ENCODE peak calls at places on chromosomes 7 and 10, in seven cellular contexts. E is keratinocyte; M is CD4-positive, alpha-beta T cell; Q is thoracic aorta; G is MCF 10A; I is AG09309; L is fibroblast of lung. O is an unnamed sample.

GRCh38 chr10:126880926-126881325 is 24.3 kb upstream of the DOCK1 start:
- DNase-seq in I (no peak), L (no peak), G (no peak), E (no peak), M (no peak), Q (no peak), O (no peak)

GRCh38 chr10:71512794-71513379 is 116.2 kb downstream of the CDH23 start:
- DNase-seq in L (no peak), Q (no peak), G (no peak), M (no peak), I (no peak), E (no peak), O (peak)

GRCh38 chr10:88071814-88072380 is 208.5 kb downstream of the PTEN start:
- DNase-seq in Q (no peak), L (no peak), G (no peak), E (no peak), I (no peak), M (no peak), O (no peak)

GRCh38 chr10:116767235-116767634 is 24.9 kb upstream of the HSPA12A start:
- DNase-seq in I (no peak), G (no peak), Q (no peak), M (no peak), E (no peak), L (peak), O (no peak)

GRCh38 chr7:41333506-41333905 is 369.4 kb downstream of the INHBA start:
- DNase-seq in Q (no peak), G (no peak), L (peak), E (no peak), I (no peak), M (no peak), O (no peak)

GRCh38 chr7:129644634-129645230 is 33.2 kb downstream of the NRF1 start:
- DNase-seq in L (peak), G (peak), M (no peak), Q (no peak), I (no peak), E (no peak), O (no peak)

GRCh38 chr7:151372612-151373265 is 31.1 kb downstream of the NUB1 start:
- DNase-seq in M (no peak), I (no peak), E (no peak), Q (no peak), G (no peak), L (no peak), O (no peak)

GRCh38 chr7:35185908-35186731 is 67.8 kb downstream of the TBX20 start:
- DNase-seq in L (peak), E (no peak), M (no peak), I (no peak), Q (no peak), G (no peak), O (no peak)

GRCh38 chr7:14639801-14640200 is 262.8 kb downstream of the DGKB start:
- DNase-seq in E (peak), I (no peak), G (peak), M (no peak), L (no peak), Q (no peak), O (peak)

GRCh38 chr10:110523736-110524135 is 26.0 kb downstream of the DUSP5 start:
- DNase-seq in M (no peak), E (no peak), L (no peak), G (no peak), Q (no peak), I (no peak), O (no peak)

GRCh38 chr10:122301055-122301810 is 30.1 kb downstream of the BTBD16 start:
- DNase-seq in Q (no peak), M (no peak), I (peak), E (no peak), L (peak), G (peak), O (no peak)

GRCh38 chr7:51482976-51483375 is 166.4 kb upstream of the COBL start:
- DNase-seq in E (no peak), Q (no peak), G (peak), L (no peak), I (no peak), M (no peak), O (no peak)

GRCh38 chr7:18313970-18314369 is 181.6 kb upstream of the HDAC9 start:
- DNase-seq in L (no peak), M (no peak), E (no peak), Q (no peak), I (no peak), G (no peak), O (no peak)

GRCh38 chr7:33326485-33326848 is 197.1 kb downstream of the BBS9 start:
- DNase-seq in M (no peak), I (no peak), G (no peak), L (no peak), E (no peak), Q (no peak), O (no peak)

GRCh38 chr10:131735577-131735976 is 165.2 kb upstream of the PPP2R2D start:
- DNase-seq in M (no peak), E (no peak), Q (no peak), G (no peak), L (no peak), I (no peak), O (no peak)

GRCh38 chr7:155258233-155258575 is 39.5 kb upstream of the INSIG1 start:
- DNase-seq in G (peak), I (peak), L (peak), Q (no peak), M (no peak), E (peak), O (no peak)

GRCh38 chr10:785539-786214 is 96.2 kb upstream of the DIP2C start:
- DNase-seq in Q (no peak), I (no peak), M (no peak), E (no peak), L (no peak), G (no peak), O (no peak)

GRCh38 chr10:784377-784758 is 94.9 kb upstream of the DIP2C start:
- DNase-seq in I (no peak), Q (no peak), G (no peak), M (no peak), L (no peak), E (no peak), O (peak)

GRCh38 chr10:786666-787512 is 97.4 kb upstream of the DIP2C start:
- DNase-seq in Q (no peak), I (no peak), E (no peak), G (no peak), M (no peak), L (no peak), O (no peak)

GRCh38 chr10:782751-783648 is 93.5 kb upstream of the DIP2C start:
- DNase-seq in L (no peak), G (no peak), E (no peak), I (no peak), M (no peak), Q (no peak), O (peak)

DNA sequence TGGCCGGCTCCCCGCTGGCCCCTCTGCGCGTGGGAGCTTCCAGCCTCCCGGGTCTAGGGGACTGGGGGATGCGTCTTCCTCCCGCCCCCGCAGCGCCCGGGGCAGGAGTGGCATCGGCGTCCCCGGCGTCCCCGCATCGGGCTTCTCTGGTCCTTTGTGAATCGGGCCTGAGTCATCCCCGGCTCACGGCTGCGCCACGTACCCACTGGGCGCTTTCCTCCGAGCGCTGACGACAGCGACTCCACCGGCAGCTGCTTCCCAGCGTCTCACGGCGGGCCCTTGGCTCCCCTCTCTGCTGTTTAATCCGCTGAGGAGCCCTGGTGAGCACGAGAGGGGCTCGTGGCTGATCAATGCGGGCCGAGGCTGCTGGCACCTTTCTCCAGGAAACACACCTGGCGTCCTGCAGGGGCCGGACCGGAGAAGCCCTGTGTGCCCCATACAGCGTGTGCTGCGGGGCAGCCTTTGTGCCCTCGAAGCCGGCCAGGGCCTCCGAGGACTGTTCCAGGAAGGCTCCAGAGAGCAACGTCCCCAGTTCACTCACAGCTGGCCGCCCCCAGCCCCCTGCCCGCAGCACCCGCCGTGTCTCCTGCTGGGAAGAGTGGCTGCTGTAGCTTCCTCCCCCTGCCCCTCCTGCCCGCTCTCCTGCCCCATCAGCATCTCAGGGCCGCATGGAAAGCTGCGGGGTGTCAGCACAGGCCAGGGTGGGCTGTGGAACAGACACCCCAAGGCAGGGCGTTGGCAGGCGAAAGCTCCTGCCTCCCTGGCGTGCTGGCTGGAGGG is 95.5 kb upstream of the DIP2C start:
- DNase-seq in L (peak), G (peak), I (peak), M (no peak), Q (peak), E (no peak), O (peak)
- TF ChIP-seq CTCF in L (peak), G (peak), I (peak), M (no peak), Q (no peak), E (peak), O (no peak)

DNA sequence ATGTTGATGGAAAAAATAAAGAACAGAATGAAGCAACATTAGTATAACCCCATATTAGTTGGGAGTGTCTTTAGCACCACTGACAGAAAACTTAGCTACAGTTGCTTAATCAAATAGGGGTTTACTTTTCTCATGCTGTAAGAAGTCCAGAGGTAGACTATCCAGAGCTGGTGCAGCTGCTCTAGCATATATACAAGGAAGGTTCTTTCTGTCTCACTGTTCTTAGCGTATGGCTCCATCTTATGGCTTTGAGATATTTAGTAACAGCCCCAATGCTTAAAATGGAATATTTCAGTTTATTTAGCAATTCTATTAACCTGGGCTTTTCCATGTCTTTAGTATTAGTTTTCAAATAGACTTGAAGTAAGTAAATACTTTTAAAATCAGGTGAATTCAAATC is 15.2 kb upstream of the WNT2 start:
- DNase-seq in E (no peak), M (no peak), I (no peak), L (peak), Q (no peak), G (peak), O (no peak)
- TF ChIP-seq CTCF in E (no peak), M (no peak), I (no peak), L (no peak), Q (no peak), G (no peak), O (no peak)

DNA sequence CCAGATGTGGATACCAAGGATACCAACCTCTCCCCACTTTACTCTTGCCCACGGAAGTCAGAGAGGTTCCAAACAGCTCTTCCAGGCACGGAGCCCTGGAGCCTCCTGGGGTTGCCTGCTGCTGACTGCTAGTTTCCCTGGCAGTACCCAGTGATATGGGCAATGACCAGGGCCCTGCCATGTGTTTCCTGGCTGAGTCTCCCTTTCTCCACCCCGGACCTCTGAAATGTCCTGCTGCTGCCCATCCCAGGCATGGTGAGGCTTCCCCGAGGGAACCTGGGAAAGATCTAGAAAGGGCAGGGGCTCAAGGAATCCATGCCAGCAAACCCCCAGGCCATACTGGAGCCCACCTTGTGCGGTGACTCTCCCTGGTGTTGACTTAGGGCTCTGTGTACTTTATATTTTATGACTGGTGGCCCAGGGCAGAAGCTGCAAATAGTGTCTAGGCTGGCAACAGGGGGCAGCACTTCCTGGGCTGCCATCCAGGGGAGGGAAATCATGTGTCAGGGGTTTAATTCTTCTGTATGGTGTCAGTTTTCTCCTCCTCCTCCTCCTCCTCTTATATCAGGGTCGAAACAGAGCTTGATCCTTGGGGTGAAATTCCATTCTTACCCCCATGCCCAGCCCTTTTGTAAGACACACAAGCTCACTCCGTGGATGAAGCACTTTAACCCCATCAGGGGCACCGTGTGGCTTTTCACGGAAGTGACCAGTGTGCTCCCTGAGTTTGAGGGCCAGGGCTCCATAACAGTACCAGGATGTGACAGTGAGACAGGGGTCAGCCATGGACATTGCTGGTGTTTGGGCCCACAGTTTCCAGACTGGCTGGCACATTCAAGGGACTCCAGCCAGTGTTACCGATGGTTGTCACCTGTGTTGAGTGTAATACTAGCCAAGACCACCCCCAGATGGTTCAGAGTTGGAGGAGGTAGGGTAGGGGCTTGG is 62.4 kb upstream of the GDF10 start:
- DNase-seq in Q (no peak), E (no peak), I (no peak), L (no peak), G (no peak), M (no peak), O (peak)
- TF ChIP-seq CTCF in Q (no peak), E (no peak), I (no peak), L (no peak), G (no peak), M (no peak), O (no peak)

DNA sequence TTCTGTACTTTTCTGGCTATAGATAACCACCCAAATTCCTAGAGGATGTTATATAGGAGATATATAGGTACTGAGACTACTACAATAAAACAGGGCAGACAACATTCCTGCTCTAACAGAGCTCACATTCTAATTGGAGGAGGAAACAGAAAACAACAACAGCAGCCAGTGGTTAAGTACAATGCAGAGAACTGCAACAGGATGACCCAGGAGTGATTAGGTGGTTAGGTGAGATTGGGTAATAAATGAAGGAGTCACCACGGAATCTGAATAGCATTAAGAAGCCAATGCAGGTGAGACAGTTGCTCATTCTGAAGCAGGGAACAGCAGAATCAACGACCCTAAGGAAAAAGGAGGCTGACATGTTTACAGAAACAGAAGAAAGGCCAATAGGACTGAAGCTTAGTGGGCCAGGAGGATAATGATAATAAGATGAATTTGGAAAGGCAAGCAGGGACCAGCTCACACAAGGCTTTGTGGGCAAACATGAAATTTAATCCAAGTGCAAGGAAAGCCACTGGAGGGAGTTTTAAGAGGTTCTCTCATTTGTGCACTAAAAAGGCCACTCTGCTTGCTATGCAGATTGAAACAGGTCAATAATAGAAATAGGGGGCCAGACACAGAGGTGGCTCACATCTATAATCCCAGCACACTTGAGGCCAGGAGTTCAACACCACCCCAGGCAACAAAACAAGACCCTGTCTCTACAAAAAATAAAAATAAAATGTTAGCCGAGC is 16.9 kb upstream of the REEP3 start:
- DNase-seq in I (no peak), L (no peak), M (no peak), Q (no peak), E (peak), G (peak), O (peak)
- TF ChIP-seq CTCF in I (peak), L (no peak), M (no peak), Q (no peak), E (no peak), G (no peak), O (no peak)

DNA sequence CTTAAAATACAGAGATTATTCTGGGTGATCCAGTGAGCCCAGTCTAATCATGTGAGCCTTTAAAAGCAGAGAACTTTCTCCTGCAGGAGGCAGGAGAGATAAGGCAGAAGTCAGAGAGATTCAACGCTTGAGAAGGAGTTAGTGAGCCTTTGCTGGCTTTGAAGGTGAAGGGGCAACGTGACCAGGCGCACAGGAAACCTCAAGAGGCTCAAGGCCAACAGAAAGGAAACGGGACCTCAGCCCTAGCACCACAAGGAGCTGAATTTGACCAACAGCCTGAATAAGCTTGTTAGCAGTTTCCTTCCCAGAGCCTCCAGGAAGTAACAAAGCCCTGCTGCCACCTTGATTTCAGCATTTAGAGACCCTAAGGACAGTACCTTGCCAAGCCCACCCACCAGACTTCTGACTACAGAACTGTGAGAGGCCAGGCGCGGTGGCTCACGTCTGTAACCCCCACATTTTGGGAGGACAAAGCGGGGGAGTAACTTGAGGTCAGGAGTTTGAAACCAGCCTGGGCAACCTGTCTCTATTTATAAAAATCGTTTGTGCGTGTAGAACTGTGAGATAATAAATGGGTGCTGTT is 87.3 kb upstream of the KAT6B start:
- DNase-seq in E (no peak), Q (no peak), L (peak), I (no peak), M (no peak), G (peak), O (no peak)
- TF ChIP-seq CTCF in E (no peak), Q (no peak), L (peak), I (peak), M (no peak), G (no peak), O (peak)

DNA sequence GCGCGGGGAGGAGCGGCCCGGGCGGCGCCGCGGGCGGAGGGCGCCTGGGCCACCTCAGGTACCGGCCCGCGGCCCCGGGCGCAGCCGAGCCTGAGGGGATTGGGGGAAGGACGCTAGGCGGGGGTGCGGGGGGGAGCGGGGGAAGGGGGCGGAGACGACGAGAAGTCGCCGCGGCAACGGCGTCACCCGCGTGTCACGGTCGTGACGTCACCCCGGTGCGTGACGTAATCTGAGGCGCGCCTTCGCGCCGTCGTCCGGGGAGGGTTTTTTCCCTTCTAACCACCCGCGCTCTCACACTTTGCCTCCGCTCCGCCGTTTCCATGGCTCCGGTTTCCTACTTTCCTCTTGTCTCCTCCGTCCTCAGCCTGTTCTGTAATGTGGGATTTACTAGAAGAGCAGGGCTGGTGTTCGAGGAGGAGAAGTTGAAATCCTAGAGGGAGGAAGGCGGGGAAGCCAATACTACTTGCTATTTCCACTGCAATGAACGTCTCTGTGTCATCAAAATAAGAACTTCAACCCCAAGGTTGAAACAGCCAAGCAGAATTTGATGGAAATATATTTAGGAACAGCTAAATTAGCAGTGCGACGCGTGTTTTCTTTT is at the start of gene BRAF:
- DNase-seq in E (peak), I (peak), G (peak), L (peak), M (peak), Q (peak), O (peak)
- TF ChIP-seq CTCF in E (no peak), I (no peak), G (no peak), L (no peak), M (no peak), Q (no peak), O (no peak)

O was measured in Caco-2.